ENCODE peak calls at places on chromosomes 6 and 20, in four cellular contexts. T, O, P and E are unnamed samples.
A peak's percentile ranks its signal among the peaks of the same experiment; 100 is the strongest.

GRCh38 chr20:24503352-24503931 is 34.0 kb downstream of the SYNDIG1 start:
- DNase-seq in O (no peak), T (no peak), P (no peak), E (peak; percentile 47)

GRCh38 chr6:158213925-158214674 is 46.0 kb downstream of the GTF2H5 start:
- DNase-seq in P (no peak), O (peak; percentile 46), T (peak; percentile 43), E (peak; percentile 66)

GRCh38 chr6:156359912-156360311 is 417.3 kb upstream of the ARID1B start:
- DNase-seq in T (no peak), P (no peak), O (no peak), E (no peak)

GRCh38 chr6:157317129-157317814 is 6.0 kb downstream of the TMEM242 start:
- DNase-seq in P (peak; percentile 56), O (no peak), T (no peak), E (peak; percentile 86)

GRCh38 chr6:25553502-25553901 is 98.5 kb upstream of the SCGN start:
- DNase-seq in O (no peak), T (no peak), P (no peak), E (no peak)

GRCh38 chr6:13472099-13472498 is 15.3 kb downstream of the GFOD1 start:
- DNase-seq in T (no peak), P (no peak), O (no peak), E (no peak)

GRCh38 chr6:128307671-128308070 is 212.7 kb downstream of the PTPRK start:
- DNase-seq in T (no peak), O (no peak), P (no peak), E (no peak)

GRCh38 chr6:66210964-66211363 is 503.9 kb upstream of the EYS start:
- DNase-seq in P (no peak), T (no peak), O (no peak), E (no peak)

GRCh38 chr6:75855047-75855446 is 106.0 kb downstream of the MYO6 start:
- DNase-seq in P (peak; percentile 4), T (peak; percentile 37), O (peak; percentile 35), E (peak; percentile 54)

DNA sequence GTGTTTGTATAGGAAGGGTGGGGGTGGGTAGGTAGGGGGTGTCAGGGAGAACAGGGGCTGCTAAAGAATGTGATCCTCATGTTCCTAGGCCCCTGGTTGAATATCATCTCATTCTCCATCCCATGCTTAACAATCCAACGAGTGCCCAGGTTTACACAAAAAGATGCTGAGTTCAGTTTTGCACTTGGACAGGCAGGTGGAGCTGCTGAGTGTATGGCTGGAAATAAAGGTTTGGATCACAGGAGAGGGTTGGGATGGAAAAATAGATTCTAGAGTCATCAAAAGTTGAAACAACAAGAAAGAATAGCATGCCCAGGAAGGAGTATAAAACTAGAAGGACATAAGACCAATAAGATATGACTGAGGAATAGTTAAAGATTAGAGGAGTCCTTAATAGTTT is 14.2 kb downstream of the CHD6 start:
- DNase-seq in O (no peak), P (no peak), T (no peak), E (no peak)
- TF ChIP-seq CTCF in O (no peak), P (peak; percentile 12), T (no peak), E (peak; percentile 10)

GRCh38 chr6:166770216-166771116 is 143.4 kb upstream of the RPS6KA2 start:
- DNase-seq in P (no peak), T (no peak), O (no peak), E (peak; percentile 6)
- TF ChIP-seq CTCF in P (no peak), T (peak; percentile 10), O (peak; percentile 35), E (peak; percentile 48)

GRCh38 chr6:52146851-52147445 is 39.2 kb upstream of the IL17A start:
- DNase-seq in P (no peak), T (no peak), O (no peak), E (no peak)
- TF ChIP-seq CTCF in P (no peak), T (no peak), O (no peak), E (no peak)

DNA sequence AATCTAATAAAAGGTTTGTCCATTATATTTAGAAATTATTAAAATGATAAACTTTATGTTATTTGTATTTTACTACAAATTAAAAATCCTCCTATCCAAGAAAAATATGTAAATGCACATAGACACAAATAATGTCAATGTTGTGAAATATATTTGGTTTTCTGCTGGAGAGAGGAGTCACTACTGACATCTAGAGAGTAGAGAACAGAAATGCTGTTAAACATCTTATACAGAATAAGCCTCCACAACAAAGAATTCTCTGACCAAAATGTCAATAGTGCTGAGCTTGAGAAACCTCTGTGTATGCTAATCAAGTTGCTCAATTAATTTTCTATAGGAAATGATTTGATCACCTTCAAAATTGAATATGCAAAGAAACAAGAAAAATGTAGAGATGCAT is 12.4 kb downstream of the HTR1B start:
- DNase-seq in O (no peak), P (no peak), T (no peak), E (peak; percentile 30)
- TF ChIP-seq CTCF in O (no peak), P (no peak), T (no peak), E (peak; percentile 54)

GRCh38 chr20:54197621-54198604 is 10.0 kb upstream of the PFDN4 start:
- DNase-seq in O (no peak), T (no peak), P (no peak), E (peak; percentile 74)

GRCh38 chr20:54193817-54194216 is 14.1 kb upstream of the PFDN4 start:
- DNase-seq in O (no peak), P (no peak), T (no peak), E (no peak)

GRCh38 chr20:54199283-54199682 is 8.6 kb upstream of the PFDN4 start:
- DNase-seq in T (no peak), P (no peak), O (no peak), E (no peak)

GRCh38 chr20:54195483-54196472 is 12.1 kb upstream of the PFDN4 start:
- DNase-seq in T (no peak), O (no peak), P (no peak), E (no peak)

GRCh38 chr20:54194724-54195438 is 13.0 kb upstream of the PFDN4 start:
- DNase-seq in P (no peak), T (no peak), O (no peak), E (peak; percentile 59)
- TF ChIP-seq CTCF in P (peak; percentile 28), T (no peak), O (no peak), E (peak; percentile 69)

GRCh38 chr6:96089173-96089572 is 73.4 kb downstream of the FUT9 start:
- DNase-seq in O (peak; percentile 3), T (peak; percentile 27), P (no peak), E (no peak)
- TF ChIP-seq CTCF in O (peak; percentile 61), T (peak; percentile 56), P (peak; percentile 42), E (no peak)

GRCh38 chr6:170210651-170211403 is 80.1 kb downstream of the DLL1 start:
- DNase-seq in T (no peak), P (no peak), O (no peak), E (no peak)
- TF ChIP-seq CTCF in T (no peak), P (no peak), O (no peak), E (no peak)

GRCh38 chr6:151690768-151691562 is 116.5 kb upstream of the ESR1 start:
- DNase-seq in T (no peak), O (no peak), P (no peak), E (peak; percentile 2)

GRCh38 chr6:151692216-151692615 is 115.3 kb upstream of the ESR1 start:
- DNase-seq in O (no peak), P (no peak), T (no peak), E (no peak)

GRCh38 chr6:151693366-151693765 is 114.1 kb upstream of the ESR1 start:
- DNase-seq in T (no peak), O (no peak), P (no peak), E (no peak)

GRCh38 chr6:151689499-151690201 is 117.8 kb upstream of the ESR1 start:
- DNase-seq in O (no peak), T (no peak), P (no peak), E (no peak)

GRCh38 chr6:151690303-151690702 is 117.2 kb upstream of the ESR1 start:
- DNase-seq in P (no peak), O (no peak), T (no peak), E (no peak)
- TF ChIP-seq CTCF in P (no peak), O (no peak), T (no peak), E (peak; percentile 22)

GRCh38 chr6:43951756-43952675 is 175.2 kb downstream of the MRPL14 start:
- DNase-seq in O (no peak), T (no peak), P (no peak), E (peak; percentile 26)

GRCh38 chr6:43954311-43955131 is 172.7 kb downstream of the MRPL14 start:
- DNase-seq in T (no peak), O (no peak), P (no peak), E (no peak)

GRCh38 chr6:43952746-43953145 is 174.5 kb downstream of the MRPL14 start:
- DNase-seq in O (no peak), P (no peak), T (no peak), E (no peak)

GRCh38 chr6:43953256-43953655 is 174.0 kb downstream of the MRPL14 start:
- DNase-seq in O (no peak), P (no peak), T (no peak), E (no peak)

GRCh38 chr6:43953794-43954310 is 173.4 kb downstream of the MRPL14 start:
- DNase-seq in O (no peak), P (no peak), T (peak; percentile 49), E (no peak)
- TF ChIP-seq CTCF in O (peak; percentile 38), P (no peak), T (peak; percentile 34), E (peak; percentile 48)